ENCODE peak calls at places on chromosomes 3 and 15, in four cellular contexts. M, B, D and G are unnamed samples.

GRCh38 chr15:69154026-69154425 is 6.4 kb upstream of the GLCE start:
- DNase-seq in M (no peak), B (no peak), D (no peak), G (no peak)

GRCh38 chr3:140219923-140220452 is 285.0 kb downstream of the CLSTN2 start:
- DNase-seq in M (no peak), B (no peak), D (peak; percentile 22), G (no peak)

GRCh38 chr3:159757341-159758060 is 231.1 kb upstream of the IL12A start:
- DNase-seq in M (no peak), B (no peak), D (no peak), G (no peak)

GRCh38 chr3:56135941-56136340 is 332.3 kb downstream of the ERC2 start:
- DNase-seq in M (no peak), B (no peak), D (no peak), G (no peak)

GRCh38 chr3:110138966-110139555 is 801.7 kb upstream of the DPPA4 start:
- DNase-seq in M (no peak), B (no peak), D (no peak), G (no peak)

GRCh38 chr3:117893638-117894037 is 1141.0 kb downstream of the IGSF11 start:
- DNase-seq in M (no peak), B (no peak), D (no peak), G (no peak)

GRCh38 chr3:71893702-71894479 is 108.9 kb upstream of the PROK2 start:
- DNase-seq in M (no peak), B (no peak), D (no peak), G (no peak)

GRCh38 chr15:67660874-67661606 is 118.5 kb downstream of the MAP2K5 start:
- DNase-seq in M (no peak), B (no peak), D (no peak), G (no peak)

GRCh38 chr15:41620536-41621199 is 39.5 kb upstream of the MGA start:
- DNase-seq in M (no peak), B (no peak), D (no peak), G (no peak)

GRCh38 chr15:48992545-48992944 is 28.8 kb upstream of the SHC4 start:
- DNase-seq in M (no peak), B (no peak), D (no peak), G (no peak)

GRCh38 chr3:125214738-125215137 is 2.2 kb upstream of the SLC12A8 start:
- DNase-seq in M (no peak), B (no peak), D (no peak), G (no peak)

GRCh38 chr3:155356594-155357370 is 63.3 kb upstream of the STRIT1 start:
- DNase-seq in M (no peak), B (peak; percentile 54), D (peak; percentile 52), G (no peak)

GRCh38 chr15:92846716-92847115 is 53.4 kb upstream of the CHD2 start:
- DNase-seq in M (no peak), B (no peak), D (no peak), G (no peak)

GRCh38 chr3:156160653-156161052 is 40.3 kb downstream of the KCNAB1 start:
- DNase-seq in M (no peak), B (no peak), D (no peak), G (peak; percentile 22)